ENCODE peak calls at places on chromosomes 12 and 14, in nine cellular contexts. W, X, L, R, T, Z, M, I and N are unnamed samples.
A peak's percentile ranks its signal among the peaks of the same experiment; 100 is the strongest.

GRCh38 chr12:13437541-13437940 is 241.0 kb downstream of the EMP1 start:
- DNase-seq in T (no peak), M (no peak), R (no peak), Z (no peak), I (no peak), W (no peak), X (no peak), L (no peak), N (no peak)

GRCh38 chr14:50399251-50400032 is 2.8 kb upstream of the CDKL1 start:
- DNase-seq in W (peak; percentile 41), Z (peak; percentile 22), R (no peak), L (no peak), M (no peak), T (no peak), X (peak; percentile 53), I (no peak), N (no peak)

GRCh38 chr12:39476894-39477293 is 34.0 kb upstream of the KIF21A start:
- DNase-seq in X (no peak), W (no peak), R (no peak), Z (no peak), M (no peak), L (no peak), I (no peak), T (no peak), N (no peak)

GRCh38 chr14:42994001-42994736 is 1387.5 kb downstream of the LRFN5 start:
- DNase-seq in M (no peak), I (no peak), Z (peak; percentile 3), T (no peak), W (peak; percentile 51), R (no peak), X (peak; percentile 69), L (no peak), N (no peak)

GRCh38 chr12:91617830-91618229 is 435.2 kb upstream of the DCN start:
- DNase-seq in M (no peak), Z (no peak), X (no peak), I (no peak), W (no peak), R (no peak), L (no peak), T (no peak), N (no peak)

GRCh38 chr14:89571502-89571901 is 154.5 kb upstream of the FOXN3 start:
- DNase-seq in I (no peak), X (no peak), T (no peak), M (no peak), W (no peak), Z (no peak), R (no peak), L (peak; percentile 66), N (no peak)

GRCh38 chr12:78241472-78241871 is 410.8 kb downstream of the NAV3 start:
- DNase-seq in X (no peak), R (no peak), Z (no peak), M (no peak), W (peak; percentile 60), I (no peak), L (peak; percentile 58), T (no peak), N (no peak)

GRCh38 chr12:2794261-2794735 is 472 bp upstream of the FKBP4 start:
- DNase-seq in X (no peak), M (peak; percentile 59), L (no peak), Z (no peak), W (no peak), R (no peak), I (no peak), T (no peak), N (peak; percentile 60)

GRCh38 chr12:108622425-108622824 is 11.3 kb downstream of the SELPLG start:
- DNase-seq in X (no peak), T (no peak), I (no peak), Z (no peak), W (no peak), R (no peak), M (no peak), L (peak; percentile 44), N (no peak)

GRCh38 chr14:68756071-68756481 is 36.8 kb downstream of the ZFP36L1 start:
- DNase-seq in R (no peak), M (no peak), W (no peak), L (no peak), I (no peak), Z (no peak), T (no peak), X (no peak), N (no peak)